ENCODE peak calls at places on chromosome 13, in nine cellular contexts. T is fibroblast of lung; O is upper lobe of right lung; X is epithelial cell of esophagus; N is breast epithelium; R is HFF-Myc; W is A549; P is CD4-positive, alpha-beta memory T cell; E is mesendoderm. J is an unnamed sample.
A peak's percentile ranks its signal among the peaks of the same experiment; 100 is the strongest.

GRCh38 chr13:100828226-100828625 is 153.6 kb upstream of the TMTC4 start:
- DNase-seq in T (no peak), O (no peak), N (no peak), W (no peak), E (peak; percentile 77), P (no peak), X (no peak), R (no peak), J (no peak)

GRCh38 chr13:40318366-40318765 is 348.1 kb downstream of the FOXO1 start:
- DNase-seq in E (no peak), W (no peak), X (peak; percentile 82), P (no peak), O (no peak), R (no peak), T (no peak), N (peak; percentile 56), J (no peak)

GRCh38 chr13:43751624-43752023 is 35.1 kb downstream of the ENOX1 start:
- DNase-seq in X (peak; percentile 61), P (no peak), N (no peak), E (no peak), R (no peak), T (no peak), W (no peak), O (no peak), J (no peak)

GRCh38 chr13:93230466-93230865 is 3.9 kb downstream of the GPC6 start:
- DNase-seq in W (no peak), E (no peak), P (no peak), N (no peak), R (no peak), X (peak; percentile 79), T (peak; percentile 94), O (no peak), J (no peak)

GRCh38 chr13:35818577-35819165 is 312.5 kb downstream of the DCLK1 start:
- DNase-seq in E (peak; percentile 40), P (no peak), W (no peak), X (peak; percentile 49), O (no peak), N (no peak), T (peak; percentile 30), R (no peak), J (no peak)

GRCh38 chr13:30334663-30335386 is 27.5 kb upstream of the KATNAL1 start:
- DNase-seq in W (peak; percentile 25), T (no peak), N (no peak), P (no peak), O (no peak), X (peak; percentile 42), R (no peak), E (peak; percentile 58), J (no peak)

GRCh38 chr13:84645196-84646071 is 763.2 kb upstream of the SLITRK1 start:
- DNase-seq in O (no peak), E (peak; percentile 22), N (no peak), W (no peak), R (no peak), P (no peak), X (peak; percentile 59), T (peak; percentile 92), J (no peak)

GRCh38 chr13:113489549-113490495 is 689 bp downstream of the DCUN1D2 start:
- DNase-seq in P (peak; percentile 47), W (peak; percentile 12), T (peak; percentile 48), E (peak; percentile 49), R (no peak), X (peak; percentile 42), N (no peak), O (no peak), J (no peak)

GRCh38 chr13:52406629-52407028 is 657 bp upstream of the THSD1 start:
- DNase-seq in T (no peak), O (no peak), E (no peak), R (no peak), P (no peak), W (no peak), X (no peak), N (no peak), J (no peak)

GRCh38 chr13:45416521-45417125 is 1.6 kb downstream of the SLC25A30 start:
- DNase-seq in W (no peak), O (no peak), P (no peak), X (no peak), E (no peak), T (no peak), R (no peak), N (no peak), J (no peak)

GRCh38 chr13:42039457-42039945 is 8.9 kb upstream of the DGKH start:
- DNase-seq in P (peak; percentile 46), O (no peak), R (no peak), W (peak; percentile 20), T (no peak), N (no peak), E (no peak), X (no peak), J (no peak)

GRCh38 chr13:44668707-44669106 is 92.6 kb upstream of the TSC22D1 start:
- DNase-seq in E (no peak), W (no peak), O (no peak), T (peak; percentile 63), P (no peak), N (no peak), X (peak; percentile 33), R (no peak), J (no peak)

GRCh38 chr13:109778102-109778542 is 8.3 kb downstream of the IRS2 start:
- DNase-seq in O (no peak), P (no peak), X (peak; percentile 83), E (peak; percentile 29), N (no peak), W (no peak), T (peak; percentile 73), R (no peak), J (no peak)

GRCh38 chr13:106299616-106300015 is 235.8 kb downstream of the EFNB2 start:
- DNase-seq in O (no peak), R (no peak), X (no peak), N (no peak), W (no peak), P (no peak), E (no peak), T (peak; percentile 27), J (no peak)

GRCh38 chr13:49097374-49097773 is 121.7 kb downstream of the FNDC3A start:
- DNase-seq in O (no peak), R (no peak), N (no peak), E (no peak), P (no peak), T (peak; percentile 54), W (no peak), X (peak; percentile 91), J (no peak)

GRCh38 chr13:62837895-62838294 is 1422.2 kb upstream of the PCDH20 start:
- DNase-seq in P (no peak), E (no peak), N (no peak), T (peak; percentile 3), O (no peak), X (peak; percentile 14), R (no peak), W (no peak), J (no peak)

GRCh38 chr13:113117956-113118327 is 4.7 kb upstream of the F10 start:
- DNase-seq in P (no peak), X (no peak), W (no peak), O (no peak), T (no peak), N (peak; percentile 49), E (no peak), R (no peak), J (no peak)

GRCh38 chr13:112435973-112436372 is 59.8 kb downstream of the SPACA7 start:
- DNase-seq in O (no peak), X (no peak), E (no peak), W (no peak), R (no peak), N (no peak), P (no peak), T (no peak), J (no peak)

GRCh38 chr13:58953638-58954037 is 1210.1 kb downstream of the DIAPH3 start:
- DNase-seq in X (no peak), T (peak; percentile 58), R (no peak), W (no peak), O (no peak), P (no peak), E (no peak), N (no peak), J (peak; percentile 34)

GRCh38 chr13:32425158-32425557 is 2.8 kb downstream of the N4BP2L1 start:
- DNase-seq in P (no peak), R (no peak), T (no peak), W (no peak), N (no peak), E (no peak), X (no peak), O (no peak), J (no peak)
- H3K4me3 ChIP-seq in P (peak overlapping the region; percentile 85), R (no peak overlapping the region), T (no peak overlapping the region), W (no peak overlapping the region), N (no peak overlapping the region), E (no peak overlapping the region), X (no peak overlapping the region), O (no peak overlapping the region), J (peak overlapping the region; percentile 92)

DNA sequence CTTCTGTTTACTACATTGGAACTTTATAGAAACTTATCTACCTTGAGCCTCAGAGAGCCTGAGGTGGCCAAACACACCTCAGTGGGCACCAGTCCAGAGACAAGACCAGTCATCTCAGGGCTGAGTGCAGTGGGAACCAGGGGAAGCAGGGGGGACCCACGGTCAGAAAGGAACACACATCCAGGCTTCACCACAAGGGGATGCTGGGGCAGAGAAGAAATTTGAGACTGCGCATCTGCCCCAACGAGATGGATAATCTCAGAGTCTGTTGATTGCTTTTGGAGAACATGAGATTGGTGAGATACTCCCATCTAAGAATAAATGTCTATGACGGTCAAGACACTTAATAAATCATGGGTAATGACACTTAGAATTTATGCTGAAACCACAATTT is 98.7 kb downstream of the DOCK9 start:
- DNase-seq in X (no peak), O (no peak), R (no peak), T (no peak), W (no peak), P (no peak), N (no peak), E (no peak), J (no peak)
- H3K4me3 ChIP-seq in X (no peak overlapping the region), O (no peak overlapping the region), R (no peak overlapping the region), T (no peak overlapping the region), W (no peak overlapping the region), P (no peak overlapping the region), N (no peak overlapping the region), E (no peak overlapping the region), J (no peak overlapping the region)

GRCh38 chr13:36912983-36913382 is 7.1 kb downstream of the SMAD9 start:
- DNase-seq in R (no peak), X (no peak), E (no peak), T (no peak), N (no peak), O (no peak), P (no peak), W (no peak), J (no peak)
- H3K4me3 ChIP-seq in R (no peak overlapping the region), X (no peak overlapping the region), E (no peak overlapping the region), T (no peak overlapping the region), N (no peak overlapping the region), O (no peak overlapping the region), P (no peak overlapping the region), W (no peak overlapping the region), J (no peak overlapping the region)

DNA sequence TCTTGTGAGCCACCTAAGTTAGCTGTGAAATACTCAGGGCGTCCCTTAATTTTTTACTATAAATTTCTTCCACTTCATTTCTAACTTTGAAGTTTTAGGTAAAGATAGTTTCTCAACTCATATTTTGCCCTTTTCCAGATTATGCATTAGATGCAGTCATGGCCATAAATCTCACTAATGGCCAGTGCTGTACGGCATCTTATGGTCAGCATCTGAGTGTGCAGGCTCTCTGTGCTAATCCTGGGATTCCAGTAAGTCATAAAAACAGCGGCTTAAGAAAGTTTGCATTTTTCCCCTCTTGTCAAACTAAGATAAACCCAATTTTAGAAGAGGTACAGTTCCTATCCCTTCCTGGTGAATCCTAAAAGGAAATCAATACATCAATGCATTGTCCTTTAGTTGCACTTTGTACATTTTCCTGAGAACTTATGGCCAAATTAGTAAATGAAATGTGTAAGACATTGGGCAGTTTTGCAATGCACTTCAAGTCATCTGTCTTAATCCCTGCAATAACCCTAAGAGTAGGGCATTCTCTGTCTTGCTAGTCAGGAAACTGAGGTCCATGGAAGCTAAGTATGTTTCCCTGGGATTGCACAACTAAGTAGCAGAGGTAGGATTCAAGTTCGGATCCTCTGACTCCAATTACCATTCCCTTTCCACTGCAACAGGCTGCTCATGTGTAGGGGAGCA is 146.2 kb downstream of the DCT start:
- DNase-seq in E (no peak), O (no peak), R (no peak), X (no peak), W (no peak), P (no peak), N (no peak), T (no peak), J (no peak)
- H3K4me3 ChIP-seq in E (no peak overlapping the region), O (no peak overlapping the region), R (no peak overlapping the region), X (no peak overlapping the region), W (no peak overlapping the region), P (no peak overlapping the region), N (no peak overlapping the region), T (no peak overlapping the region), J (no peak overlapping the region)